ENCODE peak calls at places on chromosomes 11 and 22, in five cellular contexts. Q, P, E, R and H are unnamed samples.

GRCh38 chr11:125210112-125210511 is 45.6 kb downstream of the PKNOX2 start:
- DNase-seq in E (no peak), P (no peak), Q (no peak), R (no peak), H (no peak)

GRCh38 chr11:109696191-109696897 is 274.4 kb downstream of the C11orf87 start:
- DNase-seq in P (peak), Q (peak), R (peak), E (no peak), H (no peak)

GRCh38 chr11:110972640-110973039 is 260.4 kb upstream of the ARHGAP20 start:
- DNase-seq in E (no peak), Q (no peak), P (peak), R (peak), H (peak)

GRCh38 chr11:3781423-3781822 is 15.9 kb downstream of the NUP98 start:
- DNase-seq in P (peak), Q (no peak), R (peak), E (no peak), H (no peak)

GRCh38 chr11:32154275-32154674 is 63.4 kb downstream of the RCN1 start:
- DNase-seq in Q (peak), E (no peak), R (peak), P (peak), H (no peak)

GRCh38 chr11:34281256-34281655 is 76.6 kb downstream of the ABTB2 start:
- DNase-seq in E (no peak), R (no peak), P (peak), Q (no peak), H (no peak)

GRCh38 chr11:62574363-62575057 is 819 bp upstream of the EEF1G start:
- DNase-seq in R (peak), Q (no peak), P (peak), E (peak), H (peak)

GRCh38 chr11:57618438-57618837 is 21.0 kb downstream of the SERPING1 start:
- DNase-seq in E (no peak), Q (no peak), R (no peak), P (no peak), H (no peak)

GRCh38 chr22:29973269-29973668 is 90.3 kb downstream of the MTMR3 start:
- DNase-seq in R (no peak), Q (no peak), P (no peak), E (no peak), H (no peak)

GRCh38 chr11:10058356-10058755 is 235.7 kb downstream of the SBF2 start:
- DNase-seq in E (no peak), Q (no peak), R (peak), P (peak), H (no peak)

GRCh38 chr11:116427903-116428637 is 344.7 kb downstream of the BUD13 start:
- DNase-seq in R (peak), E (no peak), P (no peak), Q (no peak), H (peak)

GRCh38 chr11:19812096-19812495 is 99.5 kb downstream of the NAV2 start:
- DNase-seq in P (no peak), E (no peak), Q (no peak), R (no peak), H (no peak)

GRCh38 chr11:74749127-74749964 is 697 bp downstream of the RNF169 start:
- DNase-seq in P (peak), E (peak), R (peak), Q (peak), H (peak)

GRCh38 chr11:119363874-119364590 is 17.5 kb downstream of the USP2 start:
- DNase-seq in R (peak), Q (no peak), P (peak), E (peak), H (peak)

GRCh38 chr22:23850136-23850611 is 7.5 kb upstream of the SLC2A11 start:
- DNase-seq in R (no peak), Q (no peak), E (peak), P (no peak), H (no peak)

GRCh38 chr11:128502736-128503135 is 84.6 kb downstream of the ETS1 start:
- DNase-seq in E (no peak), R (peak), Q (no peak), P (peak), H (peak)

GRCh38 chr11:121389651-121390050 is 62.5 kb upstream of the SORL1 start:
- DNase-seq in P (peak), Q (no peak), E (no peak), R (no peak), H (no peak)
- TF ChIP-seq EZH2phosphoT487 in P (no peak), Q (no peak), E (no peak), R (no peak), H (no peak)

GRCh38 chr11:77125695-77126094 is 2.4 kb upstream of the MYO7A start:
- DNase-seq in Q (no peak), P (no peak), R (no peak), E (no peak), H (no peak)

GRCh38 chr11:77126156-77126775 is 1.8 kb upstream of the MYO7A start:
- DNase-seq in E (no peak), Q (no peak), P (no peak), R (no peak), H (no peak)

GRCh38 chr11:77127969-77128691 is at the start of gene MYO7A:
- DNase-seq in R (no peak), P (peak), E (peak), Q (no peak), H (peak)

GRCh38 chr11:77127674-77127968 is 425 bp upstream of the MYO7A start:
- DNase-seq in R (no peak), P (no peak), Q (no peak), E (peak), H (no peak)

GRCh38 chr11:77126861-77127673 is 979 bp upstream of the MYO7A start:
- DNase-seq in P (peak), E (peak), R (peak), Q (no peak), H (peak)
- TF ChIP-seq EZH2phosphoT487 in P (no peak), E (no peak), R (no peak), Q (no peak), H (no peak)

DNA sequence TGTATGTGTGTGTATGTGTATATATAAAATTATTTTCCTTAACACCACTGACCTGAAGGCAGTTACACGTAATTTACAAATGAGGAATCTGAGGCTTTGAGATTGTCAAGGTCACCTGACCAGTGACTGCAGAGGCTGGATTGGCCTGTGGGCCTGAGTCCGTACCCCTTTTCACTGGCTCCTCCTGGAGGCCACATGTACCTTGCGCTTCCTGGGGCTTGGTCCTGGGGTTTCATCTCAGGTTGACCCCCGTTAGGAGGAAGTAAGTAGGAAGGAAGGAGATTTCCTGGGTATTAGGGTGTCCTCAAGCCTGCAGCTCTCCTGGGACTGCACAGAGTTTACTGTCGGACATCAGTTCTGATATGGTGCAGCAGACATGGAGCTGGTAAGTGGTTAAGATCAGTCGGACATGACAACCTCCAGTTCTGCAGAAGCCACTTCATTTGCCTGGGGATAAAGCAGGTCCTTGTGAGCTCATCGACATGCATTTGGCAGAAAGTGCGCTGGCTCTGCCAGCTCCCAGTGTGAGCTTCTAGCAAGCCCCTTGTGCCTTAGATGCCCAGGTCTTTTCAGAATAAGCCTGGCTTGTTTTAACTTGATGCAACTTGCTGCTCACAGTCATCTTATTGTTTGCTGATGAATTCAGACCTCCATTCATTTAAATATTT is 36.6 kb downstream of the ST3GAL4 start:
- DNase-seq in Q (no peak), P (peak), E (peak), R (no peak), H (no peak)
- TF ChIP-seq EZH2phosphoT487 in Q (no peak), P (no peak), E (no peak), R (no peak), H (no peak)

GRCh38 chr11:94928146-94928995 is 45.0 kb downstream of the CWC15 start:
- DNase-seq in P (peak), R (no peak), Q (no peak), E (no peak), H (no peak)

GRCh38 chr11:94924074-94925031 is 49.0 kb downstream of the CWC15 start:
- DNase-seq in R (no peak), E (peak), P (no peak), Q (no peak), H (peak)

GRCh38 chr11:94925422-94926270 is 47.7 kb downstream of the CWC15 start:
- DNase-seq in R (no peak), E (no peak), P (peak), Q (no peak), H (no peak)

GRCh38 chr11:94926698-94927237 is 46.6 kb downstream of the CWC15 start:
- DNase-seq in E (no peak), Q (no peak), P (peak), R (peak), H (peak)

GRCh38 chr11:94926271-94926625 is 47.1 kb downstream of the CWC15 start:
- DNase-seq in R (no peak), E (no peak), P (peak), Q (no peak), H (no peak)
- TF ChIP-seq EZH2phosphoT487 in R (no peak), E (no peak), P (no peak), Q (no peak), H (no peak)

GRCh38 chr11:28632338-28632737 is 524.1 kb downstream of the METTL15 start:
- DNase-seq in Q (no peak), E (no peak), P (peak), R (peak), H (no peak)

GRCh38 chr11:28636033-28636432 is 527.8 kb downstream of the METTL15 start:
- DNase-seq in R (no peak), Q (no peak), E (no peak), P (no peak), H (no peak)

GRCh38 chr11:28636566-28636965 is 528.4 kb downstream of the METTL15 start:
- DNase-seq in Q (no peak), E (no peak), P (no peak), R (no peak), H (no peak)
- TF ChIP-seq EZH2phosphoT487 in Q (no peak), E (no peak), P (no peak), R (no peak), H (no peak)

DNA sequence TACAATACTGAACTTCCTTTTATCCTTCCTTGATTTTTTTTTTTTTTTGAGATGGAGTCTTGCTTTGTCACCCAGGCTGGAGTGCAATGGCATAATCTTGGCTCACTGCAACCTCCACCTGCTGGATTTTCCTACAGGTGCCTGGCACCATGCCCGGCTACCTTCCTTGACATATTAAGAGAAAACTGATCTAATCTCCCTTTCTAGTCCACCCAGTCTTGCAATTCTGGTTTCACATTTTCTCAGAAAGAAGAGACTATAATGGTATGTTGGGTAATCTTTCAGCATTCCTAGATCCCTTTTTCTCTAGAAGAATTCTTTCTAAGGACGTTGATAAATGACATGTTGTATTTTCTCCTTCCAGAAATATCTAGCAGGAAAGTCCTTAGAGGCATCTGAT is 10.3 kb upstream of the HSPA8 start:
- DNase-seq in R (peak), Q (no peak), P (no peak), E (no peak), H (no peak)
- TF ChIP-seq EZH2phosphoT487 in R (no peak), Q (no peak), P (no peak), E (no peak), H (no peak)

GRCh38 chr11:70251583-70252285 is 18.8 kb upstream of the PPFIA1 start:
- DNase-seq in E (no peak), P (no peak), R (no peak), Q (no peak), H (no peak)
- TF ChIP-seq EZH2phosphoT487 in E (no peak), P (no peak), R (no peak), Q (no peak), H (no peak)

GRCh38 chr11:29755474-29755873 is 261.4 kb downstream of the KCNA4 start:
- DNase-seq in Q (no peak), P (no peak), R (no peak), E (no peak), H (no peak)
- TF ChIP-seq EZH2phosphoT487 in Q (no peak), P (no peak), R (no peak), E (no peak), H (no peak)